ENCODE peak calls at places on chromosome 20, in six cellular contexts. One of them, this sample, is unnamed.
A peak's percentile ranks its signal among the peaks of the same experiment; 100 is the strongest.

GRCh38 chr20:7090001-7090400 is 322.5 kb downstream of the BMP2 start:
- DNase-seq in HepG2: no peak
- DNase-seq in H1: no peak
- DNase-seq in GM12878: no peak
- DNase-seq in GM23338: no peak
- DNase-seq in K562: no peak
- DNase-seq in this sample: no peak

GRCh38 chr20:49398401-49399144 is 83.9 kb downstream of the KCNB1 start:
- DNase-seq in HepG2: no peak
- DNase-seq in H1: no peak
- DNase-seq in GM12878: no peak
- DNase-seq in GM23338: no peak
- DNase-seq in K562: peak; percentile 47
- DNase-seq in this sample: no peak

GRCh38 chr20:4898282-4898681 is 103.0 kb downstream of the SLC23A2 start:
- DNase-seq in HepG2: no peak
- DNase-seq in H1: no peak
- DNase-seq in GM12878: no peak
- DNase-seq in GM23338: no peak
- DNase-seq in K562: no peak
- DNase-seq in this sample: no peak

GRCh38 chr20:5095931-5096330 is 23.8 kb downstream of the PCNA start:
- DNase-seq in HepG2: no peak
- DNase-seq in H1: no peak
- DNase-seq in GM12878: no peak
- DNase-seq in GM23338: no peak
- DNase-seq in K562: no peak
- DNase-seq in this sample: no peak

GRCh38 chr20:53208110-53208908 is 236.2 kb downstream of the TSHZ2 start:
- DNase-seq in HepG2: no peak
- DNase-seq in H1: peak; percentile 84
- DNase-seq in GM12878: no peak
- DNase-seq in GM23338: peak; percentile 85
- DNase-seq in K562: peak; percentile 37
- DNase-seq in this sample: peak; percentile 81

GRCh38 chr20:57772349-57772964 is 62.6 kb upstream of the PMEPA1 start:
- DNase-seq in HepG2: no peak
- DNase-seq in H1: no peak
- DNase-seq in GM12878: no peak
- DNase-seq in GM23338: peak; percentile 47
- DNase-seq in K562: peak; percentile 11
- DNase-seq in this sample: peak; percentile 27

GRCh38 chr20:46222521-46223007 is 85.7 kb downstream of the CDH22 start:
- DNase-seq in HepG2: no peak
- DNase-seq in H1: peak; percentile 76
- DNase-seq in GM12878: no peak
- DNase-seq in GM23338: peak; percentile 68
- DNase-seq in K562: no peak
- DNase-seq in this sample: peak; percentile 62

GRCh38 chr20:49768204-49769124 is 44.2 kb upstream of the SLC9A8 start:
- DNase-seq in HepG2: peak; percentile 100
- DNase-seq in H1: peak; percentile 57
- DNase-seq in GM12878: peak; percentile 31
- DNase-seq in GM23338: peak; percentile 95
- DNase-seq in K562: no peak
- DNase-seq in this sample: peak; percentile 34

GRCh38 chr20:53126185-53126584 is 154.0 kb downstream of the TSHZ2 start:
- DNase-seq in HepG2: no peak
- DNase-seq in H1: no peak
- DNase-seq in GM12878: no peak
- DNase-seq in GM23338: peak; percentile 44
- DNase-seq in K562: no peak
- DNase-seq in this sample: no peak

GRCh38 chr20:45987108-45987780 is 15.2 kb upstream of the ZNF335 start:
- DNase-seq in HepG2: peak; percentile 73
- DNase-seq in H1: peak; percentile 95
- DNase-seq in GM12878: no peak
- DNase-seq in GM23338: peak; percentile 92
- DNase-seq in K562: peak; percentile 85
- DNase-seq in this sample: peak; percentile 93

GRCh38 chr20:57552471-57552870 is 8.4 kb upstream of the PCK1 start:
- DNase-seq in HepG2: no peak
- DNase-seq in H1: no peak
- DNase-seq in GM12878: no peak
- DNase-seq in GM23338: no peak
- DNase-seq in K562: no peak
- DNase-seq in this sample: no peak

GRCh38 chr20:3652217-3652616 is 11.0 kb downstream of the GFRA4 start:
- DNase-seq in HepG2: no peak
- DNase-seq in H1: no peak
- DNase-seq in GM12878: no peak
- DNase-seq in GM23338: no peak
- DNase-seq in K562: no peak
- DNase-seq in this sample: no peak
- TF ChIP-seq CREB1 in HepG2: no peak
- TF ChIP-seq CREB1 in H1: no peak
- TF ChIP-seq CREB1 in GM12878: no peak
- TF ChIP-seq CREB1 in GM23338: no peak
- TF ChIP-seq CREB1 in K562: peak; percentile 11
- TF ChIP-seq CREB1 in this sample: no peak

DNA sequence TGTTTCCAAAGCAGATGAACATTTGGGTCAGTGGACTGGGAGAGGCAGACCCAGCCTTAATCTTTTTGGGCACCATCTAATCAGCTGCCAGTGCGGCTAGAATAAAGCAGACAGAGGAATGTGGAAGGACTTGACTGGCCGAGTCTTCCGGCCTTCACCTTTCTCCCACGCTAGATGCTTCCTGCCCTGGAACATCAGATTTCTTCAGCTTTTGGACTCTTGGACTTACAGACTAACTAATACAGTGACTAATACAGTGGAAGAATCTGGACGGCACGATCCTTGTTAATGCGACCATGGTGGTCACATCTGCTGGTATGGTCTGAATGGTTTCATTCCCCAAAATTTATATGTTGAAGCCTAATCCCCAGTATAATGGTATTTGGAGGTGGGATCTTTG is 122.6 kb upstream of the NXT1 start:
- DNase-seq in HepG2: peak; percentile 28
- DNase-seq in H1: no peak
- DNase-seq in GM12878: no peak
- DNase-seq in GM23338: no peak
- DNase-seq in K562: no peak
- DNase-seq in this sample: no peak
- TF ChIP-seq CREB1 in HepG2: no peak
- TF ChIP-seq CREB1 in H1: no peak
- TF ChIP-seq CREB1 in GM12878: no peak
- TF ChIP-seq CREB1 in GM23338: no peak
- TF ChIP-seq CREB1 in K562: no peak
- TF ChIP-seq CREB1 in this sample: no peak

GRCh38 chr20:33370296-33370695 is 31.0 kb downstream of the CDK5RAP1 start:
- DNase-seq in HepG2: no peak
- DNase-seq in H1: no peak
- DNase-seq in GM12878: no peak
- DNase-seq in GM23338: no peak
- DNase-seq in K562: no peak
- DNase-seq in this sample: no peak
- TF ChIP-seq CREB1 in HepG2: no peak
- TF ChIP-seq CREB1 in H1: no peak
- TF ChIP-seq CREB1 in GM12878: no peak
- TF ChIP-seq CREB1 in GM23338: no peak
- TF ChIP-seq CREB1 in K562: no peak
- TF ChIP-seq CREB1 in this sample: no peak

GRCh38 chr20:63434599-63435378 is 37.7 kb downstream of the KCNQ2 start:
- DNase-seq in HepG2: peak; percentile 79
- DNase-seq in H1: peak; percentile 96
- DNase-seq in GM12878: peak; percentile 41
- DNase-seq in GM23338: peak; percentile 96
- DNase-seq in K562: peak; percentile 83
- DNase-seq in this sample: peak; percentile 93
- TF ChIP-seq CREB1 in HepG2: no peak
- TF ChIP-seq CREB1 in H1: peak; percentile 79
- TF ChIP-seq CREB1 in GM12878: peak; percentile 15
- TF ChIP-seq CREB1 in GM23338: peak; percentile 63
- TF ChIP-seq CREB1 in K562: peak; percentile 54
- TF ChIP-seq CREB1 in this sample: no peak

This sample was measured in WTC11.